ENCODE peak calls at places on chromosomes 7 and 10, in seven cellular contexts. Y, K, O, Z, U, A and P are unnamed samples.

GRCh38 chr7:98211221-98211675 is at the start of gene BHLHA15:
- DNase-seq in Y (peak; percentile 56), A (no peak), U (no peak), O (no peak), K (peak; percentile 78), Z (no peak), P (no peak)

GRCh38 chr7:1022801-1023465 is 21.4 kb upstream of the GPR146 start:
- DNase-seq in Y (no peak), Z (no peak), U (no peak), K (no peak), A (no peak), O (no peak), P (no peak)

GRCh38 chr7:1968397-1969111 is 264.2 kb downstream of the MAD1L1 start:
- DNase-seq in A (no peak), Y (no peak), U (no peak), K (no peak), O (no peak), Z (no peak), P (no peak)

GRCh38 chr10:121194696-121195523 is 343.7 kb downstream of the WDR11 start:
- DNase-seq in U (no peak), Y (no peak), O (no peak), A (no peak), K (no peak), Z (no peak), P (no peak)

GRCh38 chr10:15253951-15254807 is 85.7 kb upstream of the NMT2 start:
- DNase-seq in Y (no peak), A (no peak), Z (peak; percentile 17), O (no peak), K (no peak), U (no peak), P (no peak)

GRCh38 chr10:14093735-14094484 is 236.8 kb downstream of the FRMD4A start:
- DNase-seq in Z (peak; percentile 3), O (no peak), Y (no peak), U (no peak), A (peak; percentile 22), K (no peak), P (no peak)

GRCh38 chr10:96301616-96302015 is 2.6 kb upstream of the DNTT start:
- DNase-seq in A (no peak), U (no peak), Y (no peak), K (no peak), Z (no peak), O (no peak), P (no peak)

GRCh38 chr10:4129866-4130455 is 345.0 kb upstream of the KLF6 start:
- DNase-seq in U (no peak), A (no peak), K (no peak), O (no peak), Z (no peak), Y (no peak), P (no peak)

GRCh38 chr7:155804897-155805825 is 7.1 kb downstream of the SHH start:
- DNase-seq in O (peak; percentile 44), K (peak; percentile 64), Y (no peak), A (peak; percentile 71), Z (peak; percentile 36), U (no peak), P (peak; percentile 51)

GRCh38 chr7:42314696-42315095 is 77.7 kb upstream of the GLI3 start:
- DNase-seq in Y (no peak), Z (no peak), A (no peak), K (no peak), O (no peak), U (no peak), P (no peak)

GRCh38 chr7:94212160-94212559 is 182.5 kb upstream of the COL1A2 start:
- DNase-seq in Y (no peak), U (no peak), A (no peak), O (no peak), K (no peak), Z (no peak), P (no peak)

GRCh38 chr10:101075775-101076174 is 14.0 kb downstream of the KAZALD1 start:
- DNase-seq in A (no peak), O (no peak), U (no peak), Y (no peak), K (no peak), Z (no peak), P (no peak)

GRCh38 chr7:51189777-51190176 is 126.8 kb downstream of the COBL start:
- DNase-seq in U (no peak), Z (no peak), Y (no peak), A (no peak), K (no peak), O (no peak), P (no peak)

GRCh38 chr7:68107968-68108367 is 1111.3 kb downstream of the TYW1 start:
- DNase-seq in K (no peak), U (no peak), O (no peak), A (no peak), Z (no peak), Y (no peak), P (no peak)

GRCh38 chr7:5478568-5479045 is 55.0 kb upstream of the TNRC18 start:
- DNase-seq in Y (peak; percentile 21), A (no peak), K (peak; percentile 48), O (no peak), U (no peak), Z (no peak), P (no peak)

GRCh38 chr7:94449151-94449725 is 54.5 kb downstream of the COL1A2 start:
- DNase-seq in O (no peak), U (no peak), Z (peak; percentile 16), Y (peak; percentile 20), A (peak; percentile 23), K (no peak), P (peak; percentile 26)

DNA sequence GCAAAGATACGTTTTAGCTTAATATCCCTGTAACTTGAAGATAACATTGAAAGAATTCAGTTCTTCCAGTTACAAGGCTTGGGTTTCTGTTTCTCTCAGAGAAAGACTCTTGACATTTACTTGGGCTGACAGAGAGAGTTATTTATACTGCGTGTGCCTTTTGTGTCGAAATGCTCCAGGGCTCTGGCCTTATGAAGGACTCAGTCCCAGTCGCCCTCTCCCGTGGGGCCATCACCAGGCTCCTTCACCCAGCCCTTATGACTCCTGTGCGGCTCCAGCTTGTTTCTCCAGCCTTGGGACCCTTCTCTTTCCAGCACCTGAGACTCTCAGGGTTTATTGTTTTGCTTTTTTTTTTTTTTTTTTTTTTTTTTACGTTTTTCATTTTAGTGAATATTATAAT is 242.3 kb upstream of the DKK1 start:
- DNase-seq in Y (no peak), A (no peak), Z (no peak), O (peak; percentile 18), U (no peak), K (no peak), P (no peak)
- H3K4me1 ChIP-seq in Y (no peaks in the 10 kb centered on the region), A (no peaks in the 10 kb centered on the region), Z (no peaks in the 10 kb centered on the region), O (peaks cover 11% of the 10 kb centered on the region), U (no peaks in the 10 kb centered on the region), K (no peaks in the 10 kb centered on the region), P (no peaks in the 10 kb centered on the region)

DNA sequence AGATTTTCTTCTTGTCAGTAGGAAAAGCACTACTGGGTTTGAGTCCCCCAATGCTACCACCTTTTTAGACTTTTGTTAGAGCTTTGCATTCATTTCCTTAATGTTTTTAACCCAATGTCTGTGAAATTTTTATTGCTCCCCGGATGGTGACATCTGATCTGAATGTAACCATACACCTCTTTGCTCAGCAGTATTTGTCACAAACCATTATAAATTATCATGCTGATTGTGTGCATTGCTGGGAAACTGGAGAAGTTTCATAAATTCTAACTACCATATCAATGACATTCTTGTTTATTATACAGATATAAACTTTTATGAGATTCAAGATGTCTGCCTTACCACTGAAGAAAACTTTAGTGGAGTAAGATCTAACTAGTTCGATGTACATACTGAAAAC is 8.5 kb downstream of the NRP1 start:
- DNase-seq in O (no peak), Y (no peak), A (no peak), Z (no peak), K (no peak), U (no peak), P (no peak)
- H3K4me1 ChIP-seq in O (peaks cover 99% of the 10 kb centered on the region), Y (no peaks in the 10 kb centered on the region), A (peaks cover 2% of the 10 kb centered on the region), Z (peaks cover 5% of the 10 kb centered on the region), K (no peaks in the 10 kb centered on the region), U (peaks cover 4% of the 10 kb centered on the region), P (no peaks in the 10 kb centered on the region)

GRCh38 chr10:114635797-114636550 is 22.1 kb downstream of the ABLIM1 start:
- DNase-seq in K (no peak), Y (no peak), A (no peak), O (no peak), U (no peak), Z (no peak), P (no peak)
- H3K4me1 ChIP-seq in K (peaks cover 7% of the 10 kb centered on the region), Y (no peaks in the 10 kb centered on the region), A (peaks cover 32% of the 10 kb centered on the region), O (peaks cover 97% of the 10 kb centered on the region), U (peaks cover 80% of the 10 kb centered on the region), Z (peaks cover 17% of the 10 kb centered on the region), P (peaks cover 18% of the 10 kb centered on the region)

GRCh38 chr7:142645777-142646176 is 103.5 kb upstream of the PRSS1 start:
- DNase-seq in K (no peak), O (no peak), Y (no peak), Z (no peak), A (no peak), U (no peak), P (no peak)

GRCh38 chr7:142642316-142642715 is 107.0 kb upstream of the PRSS1 start:
- DNase-seq in O (no peak), Y (no peak), Z (no peak), U (no peak), A (no peak), K (no peak), P (no peak)

GRCh38 chr7:142646274-142646895 is 102.9 kb upstream of the PRSS1 start:
- DNase-seq in Z (no peak), K (no peak), U (no peak), A (no peak), Y (no peak), O (no peak), P (no peak)

DNA sequence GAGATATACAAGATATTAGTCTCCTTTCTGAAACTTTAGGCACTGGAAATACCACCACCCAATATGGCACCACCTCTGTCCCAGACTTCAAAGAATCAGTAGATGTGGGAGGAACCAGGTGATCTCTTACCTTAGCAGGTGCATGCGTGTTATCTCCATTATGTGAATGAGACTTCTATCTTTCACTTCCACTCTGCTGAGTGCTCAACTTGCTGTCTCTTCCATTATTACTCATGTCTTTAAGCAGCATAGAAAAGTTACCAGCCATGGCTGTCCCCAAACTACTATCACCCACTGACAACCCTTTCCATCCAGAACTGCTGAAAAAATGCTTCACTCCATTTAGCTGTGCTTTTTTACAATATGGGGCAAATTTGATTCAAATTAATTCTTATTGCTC is 101.5 kb upstream of the PRSS1 start:
- DNase-seq in Y (no peak), O (no peak), Z (no peak), A (no peak), K (no peak), U (no peak), P (no peak)
- H3K4me1 ChIP-seq in Y (no peaks in the 10 kb centered on the region), O (no peaks in the 10 kb centered on the region), Z (no peaks in the 10 kb centered on the region), A (no peaks in the 10 kb centered on the region), K (no peaks in the 10 kb centered on the region), U (no peaks in the 10 kb centered on the region), P (no peaks in the 10 kb centered on the region)

GRCh38 chr10:75544923-75545322 is 113.5 kb downstream of the LRMDA start:
- DNase-seq in A (no peak), K (no peak), Z (no peak), U (peak; percentile 53), Y (no peak), O (no peak), P (no peak)
- H3K4me1 ChIP-seq in A (no peaks in the 10 kb centered on the region), K (no peaks in the 10 kb centered on the region), Z (no peaks in the 10 kb centered on the region), U (peaks cover 46% of the 10 kb centered on the region), Y (no peaks in the 10 kb centered on the region), O (peaks cover 42% of the 10 kb centered on the region), P (no peaks in the 10 kb centered on the region)